ENCODE peak calls at places on chromosome 7, in ten cellular contexts. D is fibroblast of the conjunctiva; U is activated T-helper 1 cell treated with anti-CD3 and anti-CD28 coated beads, Interleukin-12 subunit alpha, Interleukin-12 subunit beta, Interleukin-2, Interleukin-4 antibody, amounts not matched to agents 30 ng/mL and 10 ng/mL and 1 ng/mL, durations not matched to agents 14 hours and 24 hours and 36 hours; C is NCI-H2029 treated with DMSO at 0.1 percent for 48 hours; I is HEK293T; H is AML-193; M is ecto neural progenitor cell; K is posterior cingulate gyrus; B is NCI-H2107; X is MM.1S. V is an unnamed sample.
A peak's percentile ranks its signal among the peaks of the same experiment; 100 is the strongest.

GRCh38 chr7:90345548-90346319 is 782 bp upstream of the GTPBP10 start:
- DNase-seq in D (peak; percentile 12), U (no peak), C (peak; percentile 43), I (no peak), H (peak; percentile 22), M (no peak), K (no peak), B (no peak), X (peak; percentile 29), V (peak; percentile 13)

GRCh38 chr7:11345621-11346020 is 371.9 kb downstream of the PHF14 start:
- DNase-seq in D (no peak), U (no peak), C (no peak), I (no peak), H (no peak), M (no peak), K (no peak), B (no peak), X (no peak), V (peak; percentile 67)

GRCh38 chr7:151876899-151877777 is at the start of gene PRKAG2:
- DNase-seq in D (no peak), U (peak; percentile 27), C (no peak), I (peak; percentile 82), H (peak; percentile 60), M (peak; percentile 75), K (peak; percentile 92), B (peak; percentile 49), X (peak; percentile 57), V (no peak)

GRCh38 chr7:54908760-54909438 is 109.9 kb upstream of the EGFR start:
- DNase-seq in D (no peak), U (no peak), C (no peak), I (no peak), H (no peak), M (no peak), K (no peak), B (no peak), X (no peak), V (no peak)

GRCh38 chr7:16741676-16742075 is 11.9 kb upstream of the TSPAN13 start:
- DNase-seq in D (no peak), U (no peak), C (no peak), I (no peak), H (no peak), M (no peak), K (no peak), B (no peak), X (no peak), V (no peak)

GRCh38 chr7:2637066-2637471 is 5.3 kb downstream of the TTYH3 start:
- DNase-seq in D (no peak), U (no peak), C (no peak), I (no peak), H (no peak), M (no peak), K (no peak), B (no peak), X (no peak), V (no peak)

GRCh38 chr7:77989981-77990566 is 191.5 kb downstream of the PHTF2 start:
- DNase-seq in D (no peak), U (no peak), C (no peak), I (no peak), H (peak; percentile 24), M (no peak), K (no peak), B (no peak), X (no peak), V (no peak)

GRCh38 chr7:107501593-107501992 is 31.7 kb downstream of the GPR22 start:
- DNase-seq in D (peak; percentile 47), U (no peak), C (no peak), I (peak; percentile 17), H (peak; percentile 39), M (no peak), K (no peak), B (no peak), X (peak; percentile 55), V (no peak)

GRCh38 chr7:47819054-47819920 is 129.0 kb downstream of the PKD1L1 start:
- DNase-seq in D (peak; percentile 73), U (peak; percentile 2), C (peak; percentile 43), I (peak; percentile 64), H (peak; percentile 22), M (peak; percentile 64), K (no peak), B (peak; percentile 14), X (peak; percentile 76), V (peak; percentile 67)

GRCh38 chr7:130845581-130846085 is 111.6 kb upstream of the KLF14 start:
- DNase-seq in D (peak; percentile 79), U (no peak), C (no peak), I (no peak), H (no peak), M (no peak), K (no peak), B (no peak), X (no peak), V (peak; percentile 82)

GRCh38 chr7:23768022-23768421 is 58.0 kb downstream of the STK31 start:
- DNase-seq in D (no peak), U (no peak), C (no peak), I (no peak), H (no peak), M (no peak), K (no peak), B (no peak), X (no peak), V (no peak)

GRCh38 chr7:82007315-82007714 is 237.5 kb upstream of the HGF start:
- DNase-seq in D (no peak), U (no peak), C (no peak), I (no peak), H (no peak), M (no peak), K (no peak), B (no peak), X (no peak), V (no peak)

GRCh38 chr7:4739528-4739992 is 35.9 kb upstream of the AP5Z1 start:
- DNase-seq in D (no peak), U (no peak), C (peak; percentile 71), I (no peak), H (no peak), M (no peak), K (no peak), B (no peak), X (peak; percentile 42), V (no peak)

GRCh38 chr7:96729795-96730194 is 20.1 kb upstream of the SEM1 start:
- DNase-seq in D (no peak), U (no peak), C (no peak), I (no peak), H (no peak), M (no peak), K (no peak), B (no peak), X (no peak), V (no peak)

GRCh38 chr7:136687693-136688322 is 180.6 kb upstream of the CHRM2 start:
- DNase-seq in D (no peak), U (no peak), C (no peak), I (peak; percentile 27), H (no peak), M (no peak), K (no peak), B (no peak), X (peak; percentile 41), V (peak; percentile 9)

GRCh38 chr7:115230882-115231508 is 309.1 kb downstream of the MDFIC start:
- DNase-seq in D (peak; percentile 94), U (no peak), C (no peak), I (no peak), H (peak; percentile 2), M (no peak), K (no peak), B (peak; percentile 45), X (no peak), V (peak; percentile 88)

GRCh38 chr7:96786261-96786997 is 76.8 kb upstream of the SEM1 start:
- DNase-seq in D (no peak), U (no peak), C (no peak), I (no peak), H (no peak), M (peak; percentile 48), K (no peak), B (no peak), X (no peak), V (no peak)

GRCh38 chr7:152329469-152329868 is 106.3 kb downstream of the KMT2C start:
- DNase-seq in D (no peak), U (no peak), C (no peak), I (no peak), H (no peak), M (no peak), K (no peak), B (no peak), X (no peak), V (no peak)

GRCh38 chr7:65907501-65908198 is 34.8 kb downstream of the VKORC1L1 start:
- DNase-seq in D (no peak), U (no peak), C (no peak), I (no peak), H (no peak), M (no peak), K (no peak), B (no peak), X (no peak), V (no peak)

GRCh38 chr7:20778063-20778721 is 8.5 kb downstream of the SP8 start:
- DNase-seq in D (no peak), U (no peak), C (no peak), I (peak; percentile 75), H (no peak), M (peak; percentile 92), K (peak; percentile 85), B (no peak), X (peak; percentile 46), V (no peak)

GRCh38 chr7:158422551-158423189 is 165.0 kb downstream of the PTPRN2 start:
- DNase-seq in D (no peak), U (no peak), C (no peak), I (no peak), H (no peak), M (no peak), K (no peak), B (no peak), X (no peak), V (no peak)

GRCh38 chr7:19051767-19052375 is 65.6 kb downstream of the TWIST1 start:
- DNase-seq in D (no peak), U (no peak), C (no peak), I (peak; percentile 49), H (peak; percentile 31), M (no peak), K (no peak), B (no peak), X (peak; percentile 33), V (no peak)

GRCh38 chr7:30173058-30173897 is 38.5 kb downstream of the MTURN start:
- DNase-seq in D (peak; percentile 91), U (no peak), C (no peak), I (peak; percentile 42), H (peak; percentile 11), M (peak; percentile 77), K (peak; percentile 98), B (peak; percentile 86), X (no peak), V (peak; percentile 91)

GRCh38 chr7:5001911-5002310 is 42.9 kb upstream of the MMD2 start:
- DNase-seq in D (no peak), U (no peak), C (no peak), I (no peak), H (no peak), M (no peak), K (no peak), B (no peak), X (no peak), V (no peak)

GRCh38 chr7:72336887-72337821 is 75.0 kb downstream of the CALN1 start:
- DNase-seq in D (no peak), U (no peak), C (peak; percentile 16), I (no peak), H (no peak), M (peak; percentile 68), K (peak; percentile 85), B (no peak), X (no peak), V (no peak)

GRCh38 chr7:124033807-124034753 is 1.2 kb upstream of the TMEM229A start:
- DNase-seq in D (no peak), U (no peak), C (no peak), I (no peak), H (no peak), M (no peak), K (no peak), B (no peak), X (no peak), V (no peak)

GRCh38 chr7:101916876-101917275 is 99.5 kb downstream of the CUX1 start:
- DNase-seq in D (no peak), U (no peak), C (no peak), I (no peak), H (no peak), M (no peak), K (peak; percentile 64), B (no peak), X (no peak), V (no peak)

GRCh38 chr7:142960955-142961512 is 1.1 kb downstream of the KEL start:
- DNase-seq in D (no peak), U (no peak), C (no peak), I (no peak), H (peak; percentile 1), M (no peak), K (no peak), B (no peak), X (peak; percentile 13), V (no peak)

V was measured in stromal cell of bone marrow.